ENCODE peak calls at places on chromosomes 1 and 21, in eight cellular contexts. One of them, this sample, is unnamed.

GRCh38 chr1:186930248-186930647 is 101.5 kb downstream of the PLA2G4A start:
- DNase-seq in fibroblast of the conjunctiva: no peak
- DNase-seq in GM04503: no peak
- DNase-seq in cardiac fibroblast: no peak
- DNase-seq in RCC 7860: no peak
- DNase-seq in caudate nucleus: no peak
- DNase-seq in posterior cingulate gyrus: no peak
- DNase-seq in brain microvascular endothelial cell: no peak
- DNase-seq in this sample: no peak

GRCh38 chr1:109425391-109425790 is 857 bp downstream of the PSMA5 start:
- DNase-seq in fibroblast of the conjunctiva: no peak
- DNase-seq in GM04503: no peak
- DNase-seq in cardiac fibroblast: peak
- DNase-seq in RCC 7860: peak
- DNase-seq in caudate nucleus: no peak
- DNase-seq in posterior cingulate gyrus: no peak
- DNase-seq in brain microvascular endothelial cell: no peak
- DNase-seq in this sample: no peak

GRCh38 chr1:161185732-161186311 is 8.5 kb upstream of the B4GALT3 start:
- DNase-seq in fibroblast of the conjunctiva: no peak
- DNase-seq in GM04503: no peak
- DNase-seq in cardiac fibroblast: no peak
- DNase-seq in RCC 7860: no peak
- DNase-seq in caudate nucleus: no peak
- DNase-seq in posterior cingulate gyrus: no peak
- DNase-seq in brain microvascular endothelial cell: no peak
- DNase-seq in this sample: no peak

GRCh38 chr1:22117851-22118250 is 25.0 kb downstream of the WNT4 start:
- DNase-seq in fibroblast of the conjunctiva: peak
- DNase-seq in GM04503: no peak
- DNase-seq in cardiac fibroblast: peak
- DNase-seq in RCC 7860: no peak
- DNase-seq in caudate nucleus: no peak
- DNase-seq in posterior cingulate gyrus: peak
- DNase-seq in brain microvascular endothelial cell: no peak
- DNase-seq in this sample: no peak

GRCh38 chr21:42520628-42521253 is 7.1 kb downstream of the SLC37A1 start:
- DNase-seq in fibroblast of the conjunctiva: no peak
- DNase-seq in GM04503: no peak
- DNase-seq in cardiac fibroblast: no peak
- DNase-seq in RCC 7860: no peak
- DNase-seq in caudate nucleus: no peak
- DNase-seq in posterior cingulate gyrus: no peak
- DNase-seq in brain microvascular endothelial cell: no peak
- DNase-seq in this sample: no peak

GRCh38 chr1:11940260-11940921 is 5.9 kb downstream of the PLOD1 start:
- DNase-seq in fibroblast of the conjunctiva: peak
- DNase-seq in GM04503: no peak
- DNase-seq in cardiac fibroblast: peak
- DNase-seq in RCC 7860: no peak
- DNase-seq in caudate nucleus: peak
- DNase-seq in posterior cingulate gyrus: peak
- DNase-seq in brain microvascular endothelial cell: no peak
- DNase-seq in this sample: no peak

GRCh38 chr1:53554592-53555305 is 95.5 kb downstream of the DMRTB1 start:
- DNase-seq in fibroblast of the conjunctiva: no peak
- DNase-seq in GM04503: no peak
- DNase-seq in cardiac fibroblast: no peak
- DNase-seq in RCC 7860: no peak
- DNase-seq in caudate nucleus: no peak
- DNase-seq in posterior cingulate gyrus: no peak
- DNase-seq in brain microvascular endothelial cell: no peak
- DNase-seq in this sample: no peak

GRCh38 chr1:223834660-223835263 is 11.0 kb downstream of the TP53BP2 start:
- DNase-seq in fibroblast of the conjunctiva: no peak
- DNase-seq in GM04503: peak
- DNase-seq in cardiac fibroblast: peak
- DNase-seq in RCC 7860: no peak
- DNase-seq in caudate nucleus: no peak
- DNase-seq in posterior cingulate gyrus: no peak
- DNase-seq in brain microvascular endothelial cell: peak
- DNase-seq in this sample: no peak

GRCh38 chr21:34899302-34899701 is 149.8 kb downstream of the RUNX1 start:
- DNase-seq in fibroblast of the conjunctiva: no peak
- DNase-seq in GM04503: no peak
- DNase-seq in cardiac fibroblast: no peak
- DNase-seq in RCC 7860: no peak
- DNase-seq in caudate nucleus: no peak
- DNase-seq in posterior cingulate gyrus: no peak
- DNase-seq in brain microvascular endothelial cell: no peak
- DNase-seq in this sample: no peak

GRCh38 chr1:206798384-206798996 is 26.2 kb upstream of the IL10 start:
- DNase-seq in fibroblast of the conjunctiva: no peak
- DNase-seq in GM04503: no peak
- DNase-seq in cardiac fibroblast: no peak
- DNase-seq in RCC 7860: no peak
- DNase-seq in caudate nucleus: no peak
- DNase-seq in posterior cingulate gyrus: no peak
- DNase-seq in brain microvascular endothelial cell: no peak
- DNase-seq in this sample: no peak

GRCh38 chr1:116737020-116737854 is 17.0 kb upstream of the CD2 start:
- DNase-seq in fibroblast of the conjunctiva: peak
- DNase-seq in GM04503: peak
- DNase-seq in cardiac fibroblast: peak
- DNase-seq in RCC 7860: peak
- DNase-seq in caudate nucleus: peak
- DNase-seq in posterior cingulate gyrus: peak
- DNase-seq in brain microvascular endothelial cell: peak
- DNase-seq in this sample: peak

GRCh38 chr1:150753416-150753815 is 12.2 kb downstream of the CTSS start:
- DNase-seq in fibroblast of the conjunctiva: no peak
- DNase-seq in GM04503: no peak
- DNase-seq in cardiac fibroblast: no peak
- DNase-seq in RCC 7860: no peak
- DNase-seq in caudate nucleus: no peak
- DNase-seq in posterior cingulate gyrus: no peak
- DNase-seq in brain microvascular endothelial cell: no peak
- DNase-seq in this sample: no peak

GRCh38 chr1:246784621-246785535 is 60.7 kb downstream of the SCCPDH start:
- DNase-seq in fibroblast of the conjunctiva: no peak
- DNase-seq in GM04503: no peak
- DNase-seq in cardiac fibroblast: peak
- DNase-seq in RCC 7860: no peak
- DNase-seq in caudate nucleus: no peak
- DNase-seq in posterior cingulate gyrus: no peak
- DNase-seq in brain microvascular endothelial cell: peak
- DNase-seq in this sample: no peak

GRCh38 chr1:216034506-216034905 is 388.7 kb downstream of the USH2A start:
- DNase-seq in fibroblast of the conjunctiva: peak
- DNase-seq in GM04503: no peak
- DNase-seq in cardiac fibroblast: no peak
- DNase-seq in RCC 7860: no peak
- DNase-seq in caudate nucleus: no peak
- DNase-seq in posterior cingulate gyrus: no peak
- DNase-seq in brain microvascular endothelial cell: no peak
- DNase-seq in this sample: no peak

GRCh38 chr1:46198026-46198826 is at the start of gene POMGNT1:
- DNase-seq in fibroblast of the conjunctiva: no peak
- DNase-seq in GM04503: no peak
- DNase-seq in cardiac fibroblast: peak
- DNase-seq in RCC 7860: peak
- DNase-seq in caudate nucleus: peak
- DNase-seq in posterior cingulate gyrus: peak
- DNase-seq in brain microvascular endothelial cell: peak
- DNase-seq in this sample: no peak

GRCh38 chr1:185561629-185562028 is 172.6 kb upstream of the HMCN1 start:
- DNase-seq in fibroblast of the conjunctiva: no peak
- DNase-seq in GM04503: peak
- DNase-seq in cardiac fibroblast: peak
- DNase-seq in RCC 7860: peak
- DNase-seq in caudate nucleus: no peak
- DNase-seq in posterior cingulate gyrus: no peak
- DNase-seq in brain microvascular endothelial cell: peak
- DNase-seq in this sample: no peak

GRCh38 chr1:2352341-2353214 is 38.8 kb downstream of the MORN1 start:
- DNase-seq in fibroblast of the conjunctiva: no peak
- DNase-seq in GM04503: no peak
- DNase-seq in cardiac fibroblast: no peak
- DNase-seq in RCC 7860: no peak
- DNase-seq in caudate nucleus: no peak
- DNase-seq in posterior cingulate gyrus: peak
- DNase-seq in brain microvascular endothelial cell: no peak
- DNase-seq in this sample: peak

GRCh38 chr1:15757575-15758401 is 807 bp upstream of the FBLIM1 start:
- DNase-seq in fibroblast of the conjunctiva: no peak
- DNase-seq in GM04503: no peak
- DNase-seq in cardiac fibroblast: peak
- DNase-seq in RCC 7860: no peak
- DNase-seq in caudate nucleus: no peak
- DNase-seq in posterior cingulate gyrus: no peak
- DNase-seq in brain microvascular endothelial cell: no peak
- DNase-seq in this sample: no peak

GRCh38 chr1:240765732-240766363 is 153.9 kb upstream of the GREM2 start:
- DNase-seq in fibroblast of the conjunctiva: no peak
- DNase-seq in GM04503: peak
- DNase-seq in cardiac fibroblast: peak
- DNase-seq in RCC 7860: peak
- DNase-seq in caudate nucleus: no peak
- DNase-seq in posterior cingulate gyrus: no peak
- DNase-seq in brain microvascular endothelial cell: peak
- DNase-seq in this sample: no peak

GRCh38 chr1:227318852-227319607 is 738 bp upstream of the CDC42BPA start:
- DNase-seq in fibroblast of the conjunctiva: no peak
- DNase-seq in GM04503: no peak
- DNase-seq in cardiac fibroblast: peak
- DNase-seq in RCC 7860: peak
- DNase-seq in caudate nucleus: peak
- DNase-seq in posterior cingulate gyrus: peak
- DNase-seq in brain microvascular endothelial cell: peak
- DNase-seq in this sample: peak

GRCh38 chr1:9455487-9456237 is 83.6 kb upstream of the SLC25A33 start:
- DNase-seq in fibroblast of the conjunctiva: no peak
- DNase-seq in GM04503: no peak
- DNase-seq in cardiac fibroblast: peak
- DNase-seq in RCC 7860: peak
- DNase-seq in caudate nucleus: peak
- DNase-seq in posterior cingulate gyrus: peak
- DNase-seq in brain microvascular endothelial cell: peak
- DNase-seq in this sample: peak

GRCh38 chr1:221573727-221574126 is 168.2 kb downstream of the DUSP10 start:
- DNase-seq in fibroblast of the conjunctiva: no peak
- DNase-seq in GM04503: no peak
- DNase-seq in cardiac fibroblast: peak
- DNase-seq in RCC 7860: no peak
- DNase-seq in caudate nucleus: no peak
- DNase-seq in posterior cingulate gyrus: no peak
- DNase-seq in brain microvascular endothelial cell: no peak
- DNase-seq in this sample: no peak

GRCh38 chr1:174966000-174966572 is 33.7 kb upstream of the CACYBP start:
- DNase-seq in fibroblast of the conjunctiva: no peak
- DNase-seq in GM04503: no peak
- DNase-seq in cardiac fibroblast: no peak
- DNase-seq in RCC 7860: no peak
- DNase-seq in caudate nucleus: no peak
- DNase-seq in posterior cingulate gyrus: no peak
- DNase-seq in brain microvascular endothelial cell: no peak
- DNase-seq in this sample: peak

GRCh38 chr21:46545911-46546310 is 59.0 kb downstream of the S100B start:
- DNase-seq in fibroblast of the conjunctiva: no peak
- DNase-seq in GM04503: no peak
- DNase-seq in cardiac fibroblast: no peak
- DNase-seq in RCC 7860: no peak
- DNase-seq in caudate nucleus: no peak
- DNase-seq in posterior cingulate gyrus: no peak
- DNase-seq in brain microvascular endothelial cell: no peak
- DNase-seq in this sample: no peak

This sample was measured in prostate gland.